ENCODE peak calls at places on chromosomes 13 and 19, in five cellular contexts. N is HepG2, E is K562, S is H1, A is GM12878. F is an unnamed sample.

GRCh38 chr13:83378901-83379300 is 503.4 kb downstream of the SLITRK1 start:
- DNase-seq in N (no peak), A (no peak), E (no peak), S (no peak), F (no peak)

GRCh38 chr13:50033696-50034095 is 18.5 kb downstream of the KCNRG start:
- DNase-seq in E (no peak), N (no peak), A (no peak), S (no peak), F (no peak)

GRCh38 chr13:62799038-62799535 is 1383.4 kb upstream of the PCDH20 start:
- DNase-seq in E (no peak), N (no peak), S (no peak), A (no peak), F (no peak)

GRCh38 chr19:10695401-10696398 is 5.5 kb upstream of the QTRT1 start:
- DNase-seq in E (peak), A (peak), N (peak), S (peak), F (peak)

GRCh38 chr19:13015361-13016231 is 20.3 kb downstream of the NFIX start:
- DNase-seq in A (no peak), S (no peak), N (no peak), E (no peak), F (no peak)

GRCh38 chr13:51269039-51269438 is 46.8 kb downstream of the FAM124A start:
- DNase-seq in E (no peak), N (no peak), A (no peak), S (no peak), F (no peak)

GRCh38 chr13:44305845-44306244 is 67.8 kb upstream of the SERP2 start:
- DNase-seq in S (no peak), E (no peak), A (no peak), N (no peak), F (no peak)

GRCh38 chr13:43516401-43516826 is 270.4 kb downstream of the ENOX1 start:
- DNase-seq in A (no peak), N (no peak), S (no peak), E (no peak), F (no peak)

GRCh38 chr19:6720369-6721112 is at the start of gene C3:
- DNase-seq in A (no peak), S (no peak), E (no peak), N (peak), F (no peak)

GRCh38 chr19:2271516-2272103 is 10.4 kb downstream of the PEAK3 start:
- DNase-seq in S (no peak), N (no peak), A (no peak), E (no peak), F (no peak)

GRCh38 chr13:82833928-82834327 is 1048.3 kb downstream of the SLITRK1 start:
- DNase-seq in S (no peak), E (no peak), N (no peak), A (no peak), F (no peak)

GRCh38 chr19:46840157-46840942 is 10.3 kb downstream of the AP2S1 start:
- DNase-seq in A (no peak), E (peak), S (no peak), N (peak), F (no peak)

GRCh38 chr19:5985098-5985783 is 7.3 kb upstream of the RANBP3 start:
- DNase-seq in E (peak), S (no peak), N (no peak), A (no peak), F (no peak)

GRCh38 chr13:98693756-98694155 is 58.7 kb downstream of the SLC15A1 start:
- DNase-seq in N (no peak), A (no peak), S (no peak), E (no peak), F (no peak)

GRCh38 chr19:3098515-3099346 is 4.6 kb downstream of the GNA11 start:
- DNase-seq in N (no peak), E (no peak), A (no peak), S (no peak), F (no peak)

GRCh38 chr13:64723735-64724134 is 2506.4 kb downstream of the PCDH9 start:
- DNase-seq in S (peak), N (peak), E (no peak), A (no peak), F (peak)

GRCh38 chr19:40294560-40294959 is 9.4 kb upstream of the AKT2 start:
- DNase-seq in S (no peak), A (no peak), E (no peak), N (no peak), F (no peak)

GRCh38 chr13:28049215-28049614 is 51.2 kb downstream of the FLT3 start:
- DNase-seq in N (no peak), E (no peak), A (no peak), S (no peak), F (no peak)

GRCh38 chr19:38252385-38252784 is 3.8 kb downstream of the PPP1R14A start:
- DNase-seq in S (no peak), E (no peak), A (no peak), N (no peak), F (no peak)

GRCh38 chr13:29594310-29594709 is 1.2 kb downstream of the SLC7A1 start:
- DNase-seq in N (peak), A (peak), E (peak), S (no peak), F (no peak)

GRCh38 chr19:50449236-50449899 is 16.7 kb downstream of the MYBPC2 start:
- DNase-seq in A (no peak), S (no peak), N (no peak), E (no peak), F (no peak)

GRCh38 chr19:8605514-8605913 is 5.0 kb downstream of the ADAMTS10 start:
- DNase-seq in S (no peak), E (no peak), N (no peak), A (no peak), F (no peak)

GRCh38 chr19:15154002-15154612 is 46.7 kb downstream of the NOTCH3 start:
- DNase-seq in S (no peak), E (peak), A (no peak), N (peak), F (peak)

GRCh38 chr19:2607712-2608601 is 94.5 kb downstream of the GNG7 start:
- DNase-seq in N (no peak), A (peak), E (no peak), S (no peak), F (no peak)

GRCh38 chr19:41166888-41167804 is 25.9 kb upstream of the CYP2S1 start:
- DNase-seq in S (no peak), N (peak), E (no peak), A (no peak), F (no peak)

GRCh38 chr19:13060233-13060963 is 42.3 kb downstream of the LYL1 start:
- DNase-seq in S (no peak), N (peak), A (no peak), E (no peak), F (no peak)

GRCh38 chr13:103931396-103931795 is 865.2 kb upstream of the SLC10A2 start:
- DNase-seq in E (no peak), N (no peak), S (no peak), A (no peak), F (no peak)

GRCh38 chr13:23466144-23467002 is 32.9 kb upstream of the SACS start:
- DNase-seq in E (peak), N (peak), A (peak), S (no peak), F (peak)

GRCh38 chr19:19329199-19329598 is 8.6 kb downstream of the MAU2 start:
- DNase-seq in S (no peak), N (no peak), A (no peak), E (no peak), F (no peak)

GRCh38 chr19:840519-841206 is at the start of gene PRTN3:
- DNase-seq in S (no peak), A (no peak), N (no peak), E (no peak), F (no peak)

GRCh38 chr19:7863157-7863970 is 10.8 kb downstream of the PRR36 start:
- DNase-seq in S (no peak), N (no peak), A (no peak), E (no peak), F (no peak)

GRCh38 chr19:43562698-43563241 is 12.6 kb downstream of the XRCC1 start:
- DNase-seq in E (no peak), S (no peak), N (no peak), A (peak), F (no peak)

GRCh38 chr13:102948006-102948405 is 102.2 kb downstream of the ERCC5 start:
- DNase-seq in N (no peak), A (no peak), E (no peak), S (no peak), F (no peak)

GRCh38 chr13:30216111-30216510 is 91.2 kb downstream of the KATNAL1 start:
- DNase-seq in N (peak), E (no peak), A (no peak), S (no peak), F (no peak)

GRCh38 chr19:5579697-5580096 is 11.9 kb upstream of the TINCR start:
- DNase-seq in S (no peak), N (no peak), E (no peak), A (no peak), F (no peak)

GRCh38 chr19:55488986-55489710 is 912 bp downstream of the SSC5D start:
- DNase-seq in S (no peak), N (no peak), E (no peak), A (no peak), F (no peak)

GRCh38 chr19:55492362-55492944 is 4.2 kb downstream of the SSC5D start:
- DNase-seq in S (no peak), N (no peak), E (no peak), A (no peak), F (no peak)

GRCh38 chr19:55491546-55492360 is 3.5 kb downstream of the SSC5D start:
- DNase-seq in A (no peak), E (no peak), S (no peak), N (no peak), F (no peak)

GRCh38 chr19:55489711-55490477 is 1.7 kb downstream of the SSC5D start:
- DNase-seq in A (no peak), S (no peak), N (no peak), E (no peak), F (no peak)

DNA sequence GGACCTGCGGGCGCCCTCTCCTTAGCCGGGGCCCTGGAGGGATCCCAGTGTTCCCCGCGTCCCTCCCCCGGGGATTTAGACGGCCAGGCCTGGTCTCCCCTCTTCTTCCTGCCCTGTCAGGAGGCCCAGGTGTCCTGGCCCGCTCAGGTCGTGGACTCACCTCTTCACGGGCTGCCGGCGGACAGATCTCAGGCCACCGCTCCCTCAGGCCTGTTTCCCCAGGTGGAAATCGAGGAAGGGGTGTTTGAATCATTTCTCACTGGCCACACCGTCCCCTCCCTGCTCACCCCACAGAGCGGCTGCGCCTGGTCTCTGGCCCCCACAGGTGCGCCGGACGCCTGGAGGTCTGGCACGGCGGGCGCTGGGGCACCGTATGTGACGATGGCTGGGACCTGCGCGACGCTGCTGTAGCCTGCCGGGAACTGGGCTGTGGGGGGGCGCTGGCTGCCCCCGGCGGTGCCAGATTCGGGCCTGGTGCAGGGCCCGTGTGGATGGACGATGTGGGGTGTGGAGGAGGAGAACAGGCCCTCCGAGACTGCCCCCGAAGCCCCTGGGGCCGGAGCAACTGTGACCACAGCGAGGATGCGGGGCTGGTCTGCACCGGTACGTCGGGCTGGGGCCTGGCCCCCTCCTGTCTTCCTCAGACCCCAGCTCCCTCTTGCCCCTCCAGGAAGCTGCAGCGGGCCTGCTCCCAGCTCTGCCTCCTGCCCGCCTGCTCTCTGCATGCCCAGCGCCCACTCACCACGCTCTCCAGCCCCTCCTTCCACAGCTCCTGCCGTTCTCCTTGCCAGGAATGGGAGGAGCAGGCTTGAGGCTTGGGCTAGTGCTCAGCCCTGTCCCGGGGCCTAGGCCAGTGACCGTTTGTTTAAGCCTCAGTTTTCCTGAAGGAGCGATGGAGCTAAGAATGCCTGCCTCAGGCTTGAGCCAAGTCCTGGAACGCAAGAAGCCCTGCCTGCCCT is 2.5 kb downstream of the SSC5D start:
- DNase-seq in E (no peak), A (no peak), S (no peak), N (no peak), F (no peak)
- H2AFZ ChIP-seq in E (no peak), A (no peak), S (no peak), N (no peak), F (no peak)

GRCh38 chr13:46614582-46614981 is 61.6 kb downstream of the LRCH1 start:
- DNase-seq in S (no peak), E (no peak), N (no peak), A (no peak), F (no peak)
- TF ChIP-seq ZNF274 in S (no peak), E (no peak), N (no peak), A (no peak), F (no peak)

DNA sequence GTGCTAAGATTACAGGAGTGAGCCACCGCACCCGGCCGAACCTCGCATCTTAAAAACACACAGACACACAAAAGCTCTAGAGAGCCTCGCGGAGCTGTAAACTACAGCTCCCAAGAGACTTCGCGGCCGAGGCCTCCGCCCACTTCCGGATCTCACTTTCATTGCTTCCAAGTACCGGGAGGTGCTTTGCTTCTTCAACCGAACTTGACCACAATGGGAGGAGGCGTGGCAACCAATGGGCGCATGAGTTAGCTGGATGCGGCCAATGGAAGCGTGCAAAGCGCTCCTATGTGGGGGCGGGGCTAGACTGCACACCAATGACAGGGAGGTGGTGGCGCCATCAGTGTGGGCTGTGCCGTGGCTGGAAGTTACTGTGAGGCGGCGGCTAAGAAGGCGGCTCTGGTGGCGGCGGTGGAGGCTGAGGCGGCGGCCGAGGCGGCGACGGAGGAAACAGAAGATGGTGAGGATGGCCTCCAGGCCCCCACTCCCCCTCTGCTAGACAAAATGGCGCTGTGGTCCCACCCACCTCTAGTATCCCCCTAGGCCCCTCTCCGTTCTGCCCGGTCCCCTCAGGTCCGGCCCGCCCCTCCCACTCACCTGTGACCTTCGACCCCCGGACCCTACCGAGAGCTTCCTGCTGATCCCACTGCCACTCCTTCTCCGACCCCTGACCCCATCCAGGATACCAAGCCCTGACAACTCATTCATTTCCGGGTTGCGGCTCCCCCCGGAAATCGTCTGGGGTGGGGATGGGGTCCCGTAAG is at the start of gene DDA1:
- DNase-seq in A (peak), N (peak), S (peak), E (peak), F (peak)
- H2AFZ ChIP-seq in A (peak), N (no peak), S (no peak), E (peak), F (no peak)

GRCh38 chr13:25630327-25630726 is 258.6 kb downstream of the ATP8A2 start:
- DNase-seq in N (no peak), A (no peak), E (no peak), S (no peak), F (no peak)

GRCh38 chr13:25632166-25632888 is 260.6 kb downstream of the ATP8A2 start:
- DNase-seq in A (no peak), E (no peak), S (no peak), N (no peak), F (no peak)

GRCh38 chr13:25633108-25633507 is 261.3 kb downstream of the ATP8A2 start:
- DNase-seq in S (no peak), A (no peak), N (no peak), E (no peak), F (no peak)
- TF ChIP-seq ZNF274 in S (no peak), A (no peak), N (no peak), E (no peak), F (no peak)

F was measured in HCT116.